ENCODE peak calls at places on chromosome 5, in ten cellular contexts. Z is GM10248; J is iPS-NIHi11; Q is Kasumi-1; F is BE2C; K is T-helper 1 cell; X is GF-D8; C is activated T-helper 1 cell treated with anti-CD3 and anti-CD28 coated beads, Interleukin-2, amount 50 U/mL, for 16 hours; P is LoVo; U is T-helper 9 cell. N is an unnamed sample.

GRCh38 chr5:72465601-72466563 is 41.3 kb downstream of the ZNF366 start:
- DNase-seq in Z (peak), C (no peak), K (no peak), X (no peak), J (no peak), Q (peak), P (no peak), U (no peak), F (no peak), N (no peak)

GRCh38 chr5:147530801-147531389 is 21.0 kb upstream of the DPYSL3 start:
- DNase-seq in C (no peak), P (no peak), F (no peak), U (no peak), Z (no peak), K (no peak), Q (no peak), J (no peak), X (no peak), N (no peak)

GRCh38 chr5:67234671-67235176 is 38.1 kb upstream of the CD180 start:
- DNase-seq in F (peak), J (no peak), U (no peak), Z (no peak), Q (no peak), K (no peak), X (no peak), C (no peak), P (no peak), N (no peak)

GRCh38 chr5:84683594-84683993 is 298.9 kb upstream of the EDIL3 start:
- DNase-seq in J (no peak), Z (no peak), K (no peak), C (no peak), F (peak), U (no peak), Q (no peak), X (no peak), P (no peak), N (no peak)

GRCh38 chr5:115666023-115666422 is 40.2 kb upstream of the TMED7 start:
- DNase-seq in Q (no peak), J (no peak), K (no peak), C (no peak), Z (no peak), F (no peak), U (no peak), X (no peak), P (no peak), N (no peak)

GRCh38 chr5:139494256-139494655 is 11.7 kb upstream of the STING1 start:
- DNase-seq in P (no peak), U (no peak), Q (no peak), K (no peak), F (no peak), Z (no peak), X (no peak), C (no peak), J (no peak), N (no peak)

GRCh38 chr5:43530648-43531047 is 15.7 kb upstream of the C5orf34 start:
- DNase-seq in Q (no peak), J (no peak), U (no peak), Z (no peak), P (no peak), C (no peak), X (no peak), F (no peak), K (no peak), N (no peak)

GRCh38 chr5:14842117-14842516 is 29.5 kb downstream of the ANKH start:
- DNase-seq in J (no peak), X (no peak), U (no peak), F (no peak), Q (no peak), P (no peak), C (no peak), Z (no peak), K (no peak), N (no peak)

GRCh38 chr5:92421937-92422336 is 1038.8 kb upstream of the ARRDC3 start:
- DNase-seq in C (no peak), Z (no peak), U (no peak), J (no peak), F (no peak), Q (peak), K (no peak), P (no peak), X (no peak), N (no peak)

GRCh38 chr5:59786271-59786805 is 107.2 kb downstream of the PDE4D start:
- DNase-seq in P (peak), F (no peak), C (no peak), J (no peak), Q (no peak), X (no peak), K (no peak), Z (no peak), U (no peak), N (no peak)

GRCh38 chr5:150181766-150182545 is 7.9 kb upstream of the SLC6A7 start:
- DNase-seq in J (no peak), U (no peak), Z (no peak), C (no peak), Q (no peak), P (no peak), X (no peak), F (no peak), K (no peak), N (no peak)

GRCh38 chr5:32074401-32074800 is 99.7 kb downstream of the GOLPH3 start:
- DNase-seq in Z (no peak), F (peak), J (peak), U (no peak), X (no peak), C (no peak), Q (no peak), P (no peak), K (no peak), N (no peak)

GRCh38 chr5:37208883-37209808 is 40.0 kb downstream of the CPLANE1 start:
- DNase-seq in C (no peak), X (no peak), U (no peak), K (no peak), Q (no peak), P (no peak), Z (peak), F (peak), J (peak), N (no peak)

GRCh38 chr5:114120166-114120565 is 241.7 kb upstream of the KCNN2 start:
- DNase-seq in F (no peak), P (no peak), Q (no peak), K (no peak), C (no peak), Z (no peak), U (no peak), J (no peak), X (no peak), N (no peak)

N was measured in T-helper 22 cell.